ENCODE peak calls at places on chromosomes 2 and 18, in nine cellular contexts. G is tibial nerve; Q is mesenchymal stem cell; V is upper lobe of right lung; W is breast epithelium; J is PC-9; Z is tibial artery; Y is CD8-positive, alpha-beta memory T cell; R is lower lobe of right lung. A is an unnamed sample. For H3K27me3 and H3K9me3, the result is how much of the 10 kb centered on the place peaks cover.

GRCh38 chr2:70161069-70161534 is 29.7 kb downstream of the C2orf42 start:
- DNase-seq in G (no peak), Q (no peak), V (no peak), W (no peak), J (peak), Z (no peak), Y (no peak), R (no peak), A (no peak)

GRCh38 chr2:201879986-201880385 is 73.6 kb downstream of the CDK15 start:
- DNase-seq in G (no peak), Q (no peak), V (no peak), W (no peak), J (no peak), Z (no peak), Y (no peak), R (no peak), A (no peak)

GRCh38 chr2:65000619-65001018 is 11.4 kb downstream of the SLC1A4 start:
- DNase-seq in G (no peak), Q (no peak), V (no peak), W (no peak), J (no peak), Z (no peak), Y (no peak), R (no peak), A (no peak)

GRCh38 chr18:62526098-62527025 is 3.5 kb downstream of the ZCCHC2 start:
- DNase-seq in G (peak), Q (peak), V (peak), W (no peak), J (peak), Z (peak), Y (peak), R (peak), A (peak)

GRCh38 chr2:238690673-238690965 is 157.3 kb upstream of the TWIST2 start:
- DNase-seq in G (no peak), Q (no peak), V (no peak), W (no peak), J (no peak), Z (peak), Y (no peak), R (no peak), A (no peak)

GRCh38 chr2:190519975-190520767 is 14.4 kb downstream of the NEMP2 start:
- DNase-seq in G (no peak), Q (no peak), V (no peak), W (no peak), J (no peak), Z (no peak), Y (no peak), R (no peak), A (no peak)

GRCh38 chr2:181632733-181633401 is 24.0 kb downstream of the CERKL start:
- DNase-seq in G (no peak), Q (no peak), V (no peak), W (no peak), J (no peak), Z (no peak), Y (no peak), R (no peak), A (no peak)

GRCh38 chr2:219905640-219906039 is 278.2 kb downstream of the SLC4A3 start:
- DNase-seq in G (no peak), Q (no peak), V (no peak), W (no peak), J (no peak), Z (no peak), Y (no peak), R (no peak), A (no peak)

GRCh38 chr2:157471078-157471477 is 27.2 kb upstream of the CYTIP start:
- DNase-seq in G (no peak), Q (no peak), V (no peak), W (no peak), J (no peak), Z (no peak), Y (no peak), R (no peak), A (no peak)

GRCh38 chr2:80117401-80117800 is 187.2 kb downstream of the LRRTM1 start:
- DNase-seq in G (no peak), Q (no peak), V (no peak), W (no peak), J (no peak), Z (no peak), Y (no peak), R (no peak), A (peak)

GRCh38 chr2:43349944-43350343 is 123.5 kb upstream of the ZFP36L2 start:
- DNase-seq in G (no peak), Q (peak), V (no peak), W (no peak), J (no peak), Z (no peak), Y (no peak), R (no peak), A (no peak)

GRCh38 chr2:128199141-128199540 is 108.1 kb downstream of the UGGT1 start:
- DNase-seq in G (no peak), Q (no peak), V (no peak), W (no peak), J (no peak), Z (no peak), Y (no peak), R (no peak), A (no peak)

GRCh38 chr2:136052374-136053362 is 65.3 kb downstream of the CXCR4 start:
- DNase-seq in G (no peak), Q (no peak), V (no peak), W (no peak), J (no peak), Z (no peak), Y (no peak), R (no peak), A (no peak)

GRCh38 chr2:12169060-12169406 is 422.6 kb downstream of the LPIN1 start:
- DNase-seq in G (peak), Q (peak), V (no peak), W (no peak), J (peak), Z (no peak), Y (no peak), R (no peak), A (peak)

GRCh38 chr18:8424917-8425725 is 184.1 kb upstream of the RAB12 start:
- DNase-seq in G (no peak), Q (peak), V (no peak), W (no peak), J (peak), Z (no peak), Y (no peak), R (no peak), A (peak)

GRCh38 chr2:161063074-161063945 is 96.9 kb upstream of the TANK start:
- DNase-seq in G (peak), Q (peak), V (no peak), W (peak), J (peak), Z (peak), Y (peak), R (peak), A (peak)
- H3K4me3 ChIP-seq in G (no peak), Q (peak), V (no peak), W (no peak), J (no peak), Z (no peak), Y (no peak), R (no peak), A (no peak)

DNA sequence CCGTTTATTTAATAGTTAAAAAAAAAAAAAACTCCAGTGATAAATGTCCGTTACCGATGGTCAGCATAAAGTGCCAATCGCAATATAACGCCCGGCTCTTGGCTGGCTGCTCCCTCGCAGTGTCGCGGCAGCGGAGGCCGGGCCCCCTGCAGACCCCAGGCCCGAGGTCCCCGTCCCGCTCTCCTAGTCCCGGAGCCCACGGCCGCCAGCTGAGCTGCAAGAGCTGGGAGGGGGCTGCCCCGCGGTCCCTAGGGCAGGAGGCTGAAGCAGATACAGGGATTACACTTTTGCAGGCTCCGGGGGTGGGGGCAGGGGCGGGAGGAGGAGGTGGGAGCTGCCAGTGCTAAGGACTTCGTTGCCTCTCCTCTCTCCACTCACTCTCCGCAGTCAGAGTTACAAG is 6.9 kb downstream of the OSR1 start:
- DNase-seq in G (no peak), Q (no peak), V (no peak), W (no peak), J (no peak), Z (no peak), Y (no peak), R (no peak), A (no peak)
- H3K27me3 ChIP-seq in G (half or more), Q (under half), V (half or more), W (under half), J (under half), Z (under half), Y (half or more), R (half or more), A (under half)

GRCh38 chr2:73532381-73532780 is 109.8 kb downstream of the NAT8 start:
- DNase-seq in G (no peak), Q (no peak), V (no peak), W (no peak), J (no peak), Z (no peak), Y (no peak), R (no peak), A (no peak)
- H3K9me3 ChIP-seq in G (under half), Q (under half), V (under half), W (under half), J (under half), Z (under half), Y (under half), R (under half), A (under half)

DNA sequence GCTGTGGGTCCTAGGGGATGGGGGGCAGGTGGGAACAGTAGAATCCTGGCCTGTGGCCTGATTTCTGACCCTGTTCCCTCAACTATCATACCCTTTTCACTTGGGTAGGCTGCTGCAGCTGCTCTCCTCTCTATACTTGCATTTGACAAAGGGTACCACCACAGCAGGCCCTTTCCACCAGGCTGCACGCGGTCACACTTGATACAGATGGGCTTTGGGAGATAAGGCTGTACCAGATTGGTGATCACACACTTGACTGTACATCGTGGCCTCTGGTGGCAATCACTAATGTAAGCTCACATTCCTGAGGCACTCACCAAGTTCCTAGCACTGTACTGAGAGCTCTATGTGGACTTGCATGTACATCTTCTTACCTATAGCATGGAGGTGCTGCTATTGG is 1.6 kb upstream of the RALB start:
- DNase-seq in G (no peak), Q (no peak), V (no peak), W (no peak), J (no peak), Z (no peak), Y (no peak), R (no peak), A (no peak)
- H3K4me3 ChIP-seq in G (no peak), Q (no peak), V (no peak), W (no peak), J (no peak), Z (no peak), Y (no peak), R (no peak), A (no peak)

GRCh38 chr2:104919127-104919526 is 65.2 kb downstream of the POU3F3 start:
- DNase-seq in G (no peak), Q (no peak), V (no peak), W (no peak), J (no peak), Z (no peak), Y (no peak), R (no peak), A (peak)
- H3K27me3 ChIP-seq in G (under half), Q (under half), V (under half), W (under half), J (under half), Z (under half), Y (under half), R (under half), A (under half)

DNA sequence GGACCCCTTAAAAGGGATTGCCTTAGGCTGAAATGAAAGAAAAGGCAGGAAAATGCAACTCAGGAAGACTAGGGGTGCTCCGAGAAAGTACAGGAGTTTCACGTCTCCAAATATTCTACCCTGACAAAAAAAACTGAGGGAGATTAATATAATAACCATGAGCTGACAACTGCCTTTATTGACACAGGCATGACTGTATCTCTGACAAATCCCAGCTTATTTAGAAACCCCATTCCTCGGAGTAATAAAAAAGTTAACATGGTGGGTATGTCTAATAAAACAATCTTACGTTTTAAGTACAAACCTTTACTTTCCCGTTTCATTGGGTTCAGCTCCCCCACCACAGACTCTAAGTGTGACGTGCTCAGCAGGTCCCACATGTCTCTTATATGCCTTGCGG is 7.9 kb upstream of the RBFA start:
- DNase-seq in G (no peak), Q (no peak), V (no peak), W (no peak), J (no peak), Z (no peak), Y (no peak), R (no peak), A (no peak)
- H3K9me3 ChIP-seq in G (under half), Q (under half), V (half or more), W (half or more), J (under half), Z (half or more), Y (under half), R (under half), A (under half)

GRCh38 chr2:207165121-207166038 is at the start of gene KLF7:
- DNase-seq in G (no peak), Q (no peak), V (peak), W (peak), J (peak), Z (peak), Y (no peak), R (peak), A (peak)
- H3K4me3 ChIP-seq in G (peak), Q (peak), V (peak), W (peak), J (peak), Z (peak), Y (peak), R (peak), A (peak)